ENCODE peak calls at places on chromosomes 3 and 15, in four cellular contexts. Q is HepG2, F is HCT116, S is SK-N-SH. L is an unnamed sample.

GRCh38 chr15:93973287-93973686 is 258.1 kb upstream of the MCTP2 start:
- DNase-seq in Q (no peak), F (no peak), S (no peak), L (no peak)

GRCh38 chr3:184805351-184806038 is 6.5 kb upstream of the VPS8 start:
- DNase-seq in Q (peak), F (no peak), S (peak), L (no peak)

GRCh38 chr3:194985031-194985578 is 285.9 kb downstream of the XXYLT1 start:
- DNase-seq in Q (peak), F (peak), S (no peak), L (no peak)

GRCh38 chr15:80452166-80452565 is 48.0 kb downstream of the ARNT2 start:
- DNase-seq in Q (no peak), F (no peak), S (peak), L (no peak)

GRCh38 chr3:42036483-42036823 is 54.7 kb upstream of the TRAK1 start:
- DNase-seq in Q (peak), F (no peak), S (peak), L (peak)

GRCh38 chr3:12553921-12554391 is 2.9 kb upstream of the MKRN2 start:
- DNase-seq in Q (no peak), F (no peak), S (peak), L (no peak)

GRCh38 chr15:58551764-58552504 is 120.1 kb downstream of the LIPC start:
- DNase-seq in Q (peak), F (no peak), S (no peak), L (no peak)

GRCh38 chr15:40338041-40338657 is 2.6 kb downstream of the CCDC9B start:
- DNase-seq in Q (peak), F (peak), S (peak), L (no peak)

GRCh38 chr3:56862352-56863062 is 60.8 kb upstream of the ARHGEF3 start:
- DNase-seq in Q (peak), F (no peak), S (no peak), L (no peak)

GRCh38 chr15:62648954-62649353 is 393.6 kb upstream of the TPM1 start:
- DNase-seq in Q (peak), F (peak), S (no peak), L (no peak)

GRCh38 chr3:186368164-186368563 is 6.1 kb upstream of the DGKG start:
- DNase-seq in Q (no peak), F (no peak), S (no peak), L (no peak)
- TF ChIP-seq SIN3A in Q (no peak), F (no peak), S (no peak), L (no peak)

DNA sequence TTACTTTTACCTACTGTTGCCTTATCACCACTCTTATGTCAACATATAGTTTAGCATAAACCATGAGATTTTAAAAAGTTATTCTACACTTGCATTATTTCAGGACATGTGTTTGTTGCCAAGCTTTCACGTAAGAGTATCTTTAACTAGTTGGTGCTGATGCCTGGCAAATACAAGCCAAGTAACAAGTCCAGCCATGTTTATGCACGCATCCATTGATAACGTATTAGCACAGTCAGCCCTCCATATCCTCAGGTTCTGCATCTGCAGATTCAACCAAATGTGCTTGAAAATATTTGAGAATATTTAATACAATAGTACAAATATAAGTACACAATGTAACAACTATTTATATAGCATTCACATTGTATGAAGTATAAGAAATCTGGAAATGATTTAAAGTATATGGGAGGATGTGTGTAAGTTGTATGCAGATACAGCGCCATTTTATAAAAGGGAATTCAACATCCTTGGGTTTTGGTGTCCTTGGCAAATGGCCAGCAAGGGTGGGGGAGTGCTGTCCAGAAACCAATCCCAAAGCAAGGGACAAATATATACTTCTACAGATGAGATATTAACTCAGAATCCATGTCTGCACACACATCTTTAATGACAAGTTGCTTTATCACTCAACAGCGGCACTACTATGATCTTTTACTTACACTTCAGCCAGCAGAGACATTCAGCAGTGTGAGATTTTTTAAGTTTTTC is 8.7 kb upstream of the SETD5 start:
- DNase-seq in Q (no peak), F (no peak), S (no peak), L (no peak)
- TF ChIP-seq POLR2AphosphoS5 in Q (no peak), F (no peak), S (no peak), L (no peak)

DNA sequence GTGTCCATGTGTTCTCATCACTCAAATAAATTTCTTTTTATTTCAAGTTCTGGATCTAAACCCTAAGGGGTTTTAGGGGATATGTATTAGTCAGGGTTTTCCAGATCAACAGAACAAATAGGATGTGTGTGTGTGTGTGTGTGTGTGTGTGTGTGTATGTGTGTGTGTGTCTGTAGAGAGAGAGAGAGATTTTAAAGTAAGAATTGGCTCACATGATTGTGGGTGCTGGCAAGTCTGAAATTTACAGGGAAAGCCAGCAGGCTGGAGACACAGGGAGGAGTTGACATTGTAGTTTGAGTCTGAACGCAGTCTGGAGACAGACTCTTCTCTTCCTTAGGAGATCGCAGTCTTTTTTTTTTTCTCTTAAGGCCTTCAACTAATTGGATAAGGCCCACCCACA is 428.7 kb upstream of the TBL1XR1 start:
- DNase-seq in Q (no peak), F (no peak), S (no peak), L (no peak)
- TF ChIP-seq SIN3A in Q (no peak), F (no peak), S (no peak), L (no peak)

DNA sequence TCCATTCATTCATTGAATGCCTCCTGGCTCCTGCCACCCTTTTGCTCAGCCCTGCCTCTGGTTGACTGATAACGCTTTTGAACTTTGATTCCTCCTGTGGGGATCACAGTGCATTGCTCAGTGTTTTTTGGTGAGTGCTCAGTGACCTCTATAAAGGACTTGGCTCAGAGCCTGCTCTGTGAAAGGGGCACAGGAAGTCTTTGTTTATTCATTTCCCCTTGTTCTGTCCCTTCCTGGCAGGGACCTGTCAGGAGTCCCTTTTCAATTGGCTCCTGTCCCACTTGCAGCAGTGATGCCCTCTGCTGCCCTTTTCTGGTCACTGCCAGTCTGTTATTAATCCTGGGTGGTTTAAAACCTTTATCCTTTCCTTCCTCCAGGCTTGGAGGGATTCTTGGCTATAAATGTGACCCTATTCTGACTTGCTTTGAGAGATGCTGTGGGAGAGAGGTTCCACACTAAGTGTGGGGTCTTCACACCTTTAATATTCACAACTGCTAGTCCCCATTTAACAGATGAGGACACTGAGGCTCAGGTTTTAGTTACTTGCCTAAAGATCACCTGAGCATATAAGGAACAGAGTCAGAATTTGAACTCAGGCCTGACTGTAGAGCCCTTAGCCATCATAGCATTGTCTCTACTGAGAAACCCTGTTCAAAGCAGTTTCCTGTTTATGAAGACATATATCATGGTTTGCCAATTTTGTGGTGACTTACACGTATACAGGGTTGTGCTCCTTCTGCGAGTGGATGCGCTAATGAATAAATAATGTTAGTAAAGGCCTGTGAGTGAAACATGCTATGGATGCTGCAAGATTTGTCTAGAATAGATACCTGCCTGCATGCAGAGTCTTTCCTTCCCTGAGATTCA is 23.2 kb upstream of the TATDN2 start:
- DNase-seq in Q (peak), F (peak), S (peak), L (peak)
- TF ChIP-seq POLR2AphosphoS5 in Q (no peak), F (peak), S (peak), L (no peak)

GRCh38 chr3:114095808-114096207 is 39.3 kb downstream of the QTRT2 start:
- DNase-seq in Q (no peak), F (no peak), S (no peak), L (no peak)

GRCh38 chr3:114093001-114093350 is 36.4 kb downstream of the QTRT2 start:
- DNase-seq in Q (no peak), F (no peak), S (no peak), L (no peak)

GRCh38 chr3:114092151-114093000 is 35.8 kb downstream of the QTRT2 start:
- DNase-seq in Q (no peak), F (no peak), S (no peak), L (no peak)

GRCh38 chr3:114089675-114090074 is 33.1 kb downstream of the QTRT2 start:
- DNase-seq in Q (no peak), F (no peak), S (no peak), L (no peak)

DNA sequence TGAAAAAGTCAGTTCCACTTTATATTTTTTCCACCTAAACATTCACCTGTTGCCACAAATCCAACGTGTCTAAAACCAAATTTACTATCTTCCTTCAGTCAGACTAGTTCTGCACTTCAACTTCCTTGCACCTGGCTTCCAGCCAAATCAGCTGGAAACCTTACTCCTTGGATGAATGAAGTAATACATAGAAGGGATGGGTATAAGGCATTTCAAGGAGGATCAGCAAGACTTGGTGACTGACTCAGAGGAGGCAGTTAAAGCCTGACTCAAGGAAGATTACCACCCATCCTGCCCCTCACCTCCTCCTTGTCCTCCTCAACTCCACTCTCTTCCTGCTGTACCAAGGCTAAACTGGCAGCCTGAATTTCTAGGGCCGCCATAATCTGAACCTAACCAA is 37.1 kb downstream of the QTRT2 start:
- DNase-seq in Q (no peak), F (peak), S (peak), L (no peak)
- TF ChIP-seq SIN3A in Q (no peak), F (no peak), S (no peak), L (no peak)

DNA sequence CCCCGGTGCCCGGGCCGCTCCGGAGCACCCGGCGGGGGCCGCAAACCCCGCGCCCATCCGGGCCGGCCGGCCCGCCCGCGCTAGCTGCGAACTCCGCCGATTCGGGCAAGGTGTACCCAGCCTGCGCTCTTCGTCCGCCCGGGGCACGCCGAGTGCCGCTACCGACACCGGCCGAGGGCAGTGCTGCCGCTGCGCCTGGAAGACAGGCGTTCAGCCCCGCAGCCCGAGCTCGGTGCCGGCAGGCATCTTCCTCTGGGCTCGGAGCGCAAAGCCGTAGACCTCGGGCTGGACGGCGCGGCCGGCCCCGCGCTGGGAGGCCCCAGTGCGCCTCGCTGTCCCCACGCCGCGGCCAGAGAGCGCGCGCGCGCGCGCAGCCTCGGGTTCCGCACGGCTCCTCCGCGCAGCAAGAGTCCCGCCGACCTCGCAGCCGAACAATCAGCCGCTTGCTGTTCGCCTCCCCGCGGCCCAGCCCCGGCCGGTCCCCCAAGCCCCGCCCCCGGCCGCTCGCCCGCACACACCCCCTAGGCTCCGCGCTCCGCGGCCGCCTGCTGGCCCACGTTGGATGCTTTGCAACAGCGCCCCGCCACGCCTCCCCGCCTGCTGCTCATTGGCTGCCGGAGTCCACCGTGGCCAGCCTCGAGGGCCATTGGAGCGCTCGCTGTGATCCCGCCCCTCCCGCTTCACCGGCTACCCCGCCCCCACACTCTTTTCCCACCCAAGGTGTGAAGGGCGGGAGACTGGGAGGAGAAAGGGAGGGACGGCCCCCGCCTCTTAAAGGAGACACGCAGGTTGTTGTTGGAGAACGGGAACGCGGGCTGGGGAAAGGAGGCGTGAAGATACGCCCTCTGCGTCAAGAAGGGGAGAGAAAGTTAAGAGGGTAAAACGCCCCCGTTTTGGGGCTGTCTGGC is at the start of gene LRIG1:
- DNase-seq in Q (peak), F (peak), S (peak), L (peak)
- TF ChIP-seq POLR2AphosphoS5 in Q (peak), F (no peak), S (no peak), L (no peak)

GRCh38 chr3:18758047-18758704 is 333.0 kb upstream of the SATB1 start:
- DNase-seq in Q (peak), F (peak), S (peak), L (peak)
- TF ChIP-seq SIN3A in Q (no peak), F (no peak), S (no peak), L (no peak)

GRCh38 chr3:156606729-156607128 is 51.8 kb upstream of the SSR3 start:
- DNase-seq in Q (no peak), F (no peak), S (no peak), L (no peak)

GRCh38 chr3:156604064-156604641 is 49.2 kb upstream of the SSR3 start:
- DNase-seq in Q (no peak), F (no peak), S (no peak), L (no peak)

GRCh38 chr3:156603379-156604017 is 48.6 kb upstream of the SSR3 start:
- DNase-seq in Q (no peak), F (no peak), S (no peak), L (no peak)

GRCh38 chr3:156604642-156605144 is 49.8 kb upstream of the SSR3 start:
- DNase-seq in Q (no peak), F (no peak), S (no peak), L (no peak)

GRCh38 chr3:156605686-156606605 is 51.0 kb upstream of the SSR3 start:
- DNase-seq in Q (no peak), F (no peak), S (peak), L (no peak)
- TF ChIP-seq POLR2AphosphoS5 in Q (no peak), F (no peak), S (no peak), L (no peak)

GRCh38 chr3:79154861-79155260 is 612.9 kb downstream of the ROBO1 start:
- DNase-seq in Q (no peak), F (no peak), S (no peak), L (no peak)
- TF ChIP-seq SIN3A in Q (no peak), F (no peak), S (no peak), L (no peak)